ENCODE peak calls at places on chromosomes 2 and 18, in eight cellular contexts. One of them, this sample, is unnamed.

GRCh38 chr18:7272268-7273049 is 41.6 kb downstream of the LRRC30 start:
- DNase-seq in lower lobe of right lung: peak
- DNase-seq in NCI-H1417: peak
- DNase-seq in neural progenitor cell: peak
- DNase-seq in fibroblast of lung: peak
- DNase-seq in GM18507: no peak
- DNase-seq in RPMI7951: peak
- DNase-seq in AG08395: peak
- DNase-seq in this sample: no peak

GRCh38 chr18:35730738-35731370 is 149.3 kb downstream of the GALNT1 start:
- DNase-seq in neural progenitor cell: peak
- DNase-seq in NCI-H1417: no peak
- DNase-seq in lower lobe of right lung: no peak
- DNase-seq in fibroblast of lung: no peak
- DNase-seq in AG08395: no peak
- DNase-seq in RPMI7951: peak
- DNase-seq in GM18507: no peak
- DNase-seq in this sample: no peak

GRCh38 chr2:7237476-7237875 is 320.3 kb downstream of the RNF144A start:
- DNase-seq in AG08395: no peak
- DNase-seq in GM18507: no peak
- DNase-seq in neural progenitor cell: no peak
- DNase-seq in NCI-H1417: no peak
- DNase-seq in RPMI7951: no peak
- DNase-seq in fibroblast of lung: no peak
- DNase-seq in lower lobe of right lung: no peak
- DNase-seq in this sample: no peak

GRCh38 chr18:57051586-57052044 is 95.3 kb upstream of the BOD1L2 start:
- DNase-seq in fibroblast of lung: no peak
- DNase-seq in NCI-H1417: no peak
- DNase-seq in AG08395: no peak
- DNase-seq in neural progenitor cell: no peak
- DNase-seq in GM18507: no peak
- DNase-seq in lower lobe of right lung: no peak
- DNase-seq in RPMI7951: no peak
- DNase-seq in this sample: no peak

GRCh38 chr2:109209412-109209811 is 80.4 kb downstream of the SH3RF3 start:
- DNase-seq in lower lobe of right lung: no peak
- DNase-seq in GM18507: no peak
- DNase-seq in RPMI7951: peak
- DNase-seq in AG08395: peak
- DNase-seq in fibroblast of lung: peak
- DNase-seq in NCI-H1417: no peak
- DNase-seq in neural progenitor cell: no peak
- DNase-seq in this sample: no peak

GRCh38 chr2:104969564-104969963 is 68.3 kb upstream of the MRPS9 start:
- DNase-seq in AG08395: no peak
- DNase-seq in RPMI7951: peak
- DNase-seq in neural progenitor cell: peak
- DNase-seq in NCI-H1417: no peak
- DNase-seq in fibroblast of lung: peak
- DNase-seq in lower lobe of right lung: no peak
- DNase-seq in GM18507: no peak
- DNase-seq in this sample: no peak

GRCh38 chr2:69453475-69454129 is 16.4 kb upstream of the NFU1 start:
- DNase-seq in fibroblast of lung: no peak
- DNase-seq in neural progenitor cell: no peak
- DNase-seq in AG08395: no peak
- DNase-seq in lower lobe of right lung: no peak
- DNase-seq in NCI-H1417: no peak
- DNase-seq in RPMI7951: no peak
- DNase-seq in GM18507: peak
- DNase-seq in this sample: no peak

GRCh38 chr2:237670641-237671040 is 43.3 kb downstream of the LRRFIP1 start:
- DNase-seq in NCI-H1417: no peak
- DNase-seq in neural progenitor cell: no peak
- DNase-seq in GM18507: no peak
- DNase-seq in lower lobe of right lung: no peak
- DNase-seq in RPMI7951: no peak
- DNase-seq in fibroblast of lung: no peak
- DNase-seq in AG08395: no peak
- DNase-seq in this sample: no peak

GRCh38 chr2:119293900-119294299 is 70.3 kb downstream of the STEAP3 start:
- DNase-seq in GM18507: no peak
- DNase-seq in neural progenitor cell: no peak
- DNase-seq in NCI-H1417: peak
- DNase-seq in RPMI7951: peak
- DNase-seq in fibroblast of lung: no peak
- DNase-seq in lower lobe of right lung: no peak
- DNase-seq in AG08395: no peak
- DNase-seq in this sample: no peak

GRCh38 chr2:37488911-37489310 is 144.5 kb downstream of the QPCT start:
- DNase-seq in neural progenitor cell: no peak
- DNase-seq in RPMI7951: no peak
- DNase-seq in lower lobe of right lung: no peak
- DNase-seq in NCI-H1417: no peak
- DNase-seq in AG08395: no peak
- DNase-seq in fibroblast of lung: no peak
- DNase-seq in GM18507: no peak
- DNase-seq in this sample: no peak

GRCh38 chr18:41624461-41624860 is 330.6 kb upstream of the PIK3C3 start:
- DNase-seq in NCI-H1417: no peak
- DNase-seq in GM18507: no peak
- DNase-seq in RPMI7951: peak
- DNase-seq in lower lobe of right lung: no peak
- DNase-seq in AG08395: peak
- DNase-seq in fibroblast of lung: peak
- DNase-seq in neural progenitor cell: no peak
- DNase-seq in this sample: no peak

GRCh38 chr2:84776011-84776410 is 104.9 kb downstream of the TRABD2A start:
- DNase-seq in neural progenitor cell: no peak
- DNase-seq in RPMI7951: peak
- DNase-seq in GM18507: no peak
- DNase-seq in AG08395: no peak
- DNase-seq in fibroblast of lung: peak
- DNase-seq in lower lobe of right lung: no peak
- DNase-seq in NCI-H1417: no peak
- DNase-seq in this sample: no peak

GRCh38 chr2:139122711-139123158 is 342.5 kb upstream of the NXPH2 start:
- DNase-seq in AG08395: no peak
- DNase-seq in fibroblast of lung: peak
- DNase-seq in RPMI7951: peak
- DNase-seq in neural progenitor cell: no peak
- DNase-seq in GM18507: no peak
- DNase-seq in NCI-H1417: no peak
- DNase-seq in lower lobe of right lung: no peak
- DNase-seq in this sample: peak

GRCh38 chr2:196242131-196242620 is 70.8 kb upstream of the STK17B start:
- DNase-seq in fibroblast of lung: peak
- DNase-seq in lower lobe of right lung: peak
- DNase-seq in AG08395: no peak
- DNase-seq in neural progenitor cell: no peak
- DNase-seq in RPMI7951: peak
- DNase-seq in GM18507: peak
- DNase-seq in NCI-H1417: no peak
- DNase-seq in this sample: no peak

GRCh38 chr2:239498981-239499633 is 98.3 kb upstream of the HDAC4 start:
- DNase-seq in GM18507: no peak
- DNase-seq in fibroblast of lung: peak
- DNase-seq in AG08395: peak
- DNase-seq in NCI-H1417: no peak
- DNase-seq in RPMI7951: no peak
- DNase-seq in lower lobe of right lung: peak
- DNase-seq in neural progenitor cell: no peak
- DNase-seq in this sample: no peak

GRCh38 chr2:36785179-36785795 is 88.8 kb downstream of the VIT start:
- DNase-seq in GM18507: peak
- DNase-seq in RPMI7951: peak
- DNase-seq in AG08395: peak
- DNase-seq in NCI-H1417: peak
- DNase-seq in neural progenitor cell: peak
- DNase-seq in lower lobe of right lung: no peak
- DNase-seq in fibroblast of lung: peak
- DNase-seq in this sample: peak

GRCh38 chr2:219300022-219300421 is 9.2 kb downstream of the PTPRN start:
- DNase-seq in AG08395: no peak
- DNase-seq in RPMI7951: no peak
- DNase-seq in lower lobe of right lung: no peak
- DNase-seq in NCI-H1417: no peak
- DNase-seq in neural progenitor cell: peak
- DNase-seq in GM18507: no peak
- DNase-seq in fibroblast of lung: no peak
- DNase-seq in this sample: no peak

GRCh38 chr2:238251986-238252385 is 12.1 kb upstream of the HES6 start:
- DNase-seq in AG08395: no peak
- DNase-seq in lower lobe of right lung: peak
- DNase-seq in fibroblast of lung: no peak
- DNase-seq in neural progenitor cell: no peak
- DNase-seq in NCI-H1417: no peak
- DNase-seq in GM18507: no peak
- DNase-seq in RPMI7951: no peak
- DNase-seq in this sample: no peak